ENCODE peak calls at places on chromosome 17, in ten cellular contexts. One of them, this sample, is unnamed.
A peak's percentile ranks its signal among the peaks of the same experiment; 100 is the strongest.

GRCh38 chr17:622356-622755 is 92.3 kb downstream of the VPS53 start:
- DNase-seq in activated naive CD8-positive, alpha-beta T cell treated with anti-CD3 and anti-CD28 coated beads for 36 hours: no peak
- DNase-seq in posterior cingulate gyrus: no peak
- DNase-seq in stimulated activated CD8-positive, alpha-beta memory T cell treated with anti-CD3 and anti-CD28 coated beads, Interleukin-15, amount 100 ng/mL, for 1 hour: no peak
- DNase-seq in GM12865: no peak
- DNase-seq in heart right ventricle: no peak
- DNase-seq in NCI-H446: no peak
- DNase-seq in H54: peak; percentile 66
- DNase-seq in lung: no peak
- DNase-seq in pons: no peak
- DNase-seq in this sample: no peak

GRCh38 chr17:42422412-42422957 is 571 bp downstream of the CAVIN1 start:
- DNase-seq in NCI-H446: no peak
- DNase-seq in GM12865: peak; percentile 45
- DNase-seq in activated naive CD8-positive, alpha-beta T cell treated with anti-CD3 and anti-CD28 coated beads for 36 hours: peak; percentile 49
- DNase-seq in pons: no peak
- DNase-seq in heart right ventricle: peak; percentile 54
- DNase-seq in lung: no peak
- DNase-seq in H54: no peak
- DNase-seq in stimulated activated CD8-positive, alpha-beta memory T cell treated with anti-CD3 and anti-CD28 coated beads, Interleukin-15, amount 100 ng/mL, for 1 hour: no peak
- DNase-seq in posterior cingulate gyrus: no peak
- DNase-seq in this sample: peak; percentile 21

GRCh38 chr17:64066709-64067108 is 46.3 kb upstream of the ICAM2 start:
- DNase-seq in GM12865: no peak
- DNase-seq in heart right ventricle: no peak
- DNase-seq in stimulated activated CD8-positive, alpha-beta memory T cell treated with anti-CD3 and anti-CD28 coated beads, Interleukin-15, amount 100 ng/mL, for 1 hour: no peak
- DNase-seq in NCI-H446: no peak
- DNase-seq in lung: no peak
- DNase-seq in pons: no peak
- DNase-seq in H54: no peak
- DNase-seq in activated naive CD8-positive, alpha-beta T cell treated with anti-CD3 and anti-CD28 coated beads for 36 hours: no peak
- DNase-seq in posterior cingulate gyrus: no peak
- DNase-seq in this sample: no peak

GRCh38 chr17:40111221-40112128 is 10.3 kb upstream of the MSL1 start:
- DNase-seq in stimulated activated CD8-positive, alpha-beta memory T cell treated with anti-CD3 and anti-CD28 coated beads, Interleukin-15, amount 100 ng/mL, for 1 hour: peak; percentile 45
- DNase-seq in pons: peak; percentile 95
- DNase-seq in posterior cingulate gyrus: no peak
- DNase-seq in heart right ventricle: peak; percentile 88
- DNase-seq in NCI-H446: peak; percentile 85
- DNase-seq in lung: peak; percentile 87
- DNase-seq in GM12865: peak; percentile 88
- DNase-seq in H54: peak; percentile 83
- DNase-seq in activated naive CD8-positive, alpha-beta T cell treated with anti-CD3 and anti-CD28 coated beads for 36 hours: peak; percentile 74
- DNase-seq in this sample: peak; percentile 94

GRCh38 chr17:42078396-42079042 is 19.8 kb downstream of the ZNF385C start:
- DNase-seq in stimulated activated CD8-positive, alpha-beta memory T cell treated with anti-CD3 and anti-CD28 coated beads, Interleukin-15, amount 100 ng/mL, for 1 hour: no peak
- DNase-seq in H54: no peak
- DNase-seq in GM12865: no peak
- DNase-seq in posterior cingulate gyrus: no peak
- DNase-seq in lung: no peak
- DNase-seq in pons: no peak
- DNase-seq in heart right ventricle: no peak
- DNase-seq in activated naive CD8-positive, alpha-beta T cell treated with anti-CD3 and anti-CD28 coated beads for 36 hours: no peak
- DNase-seq in NCI-H446: no peak
- DNase-seq in this sample: peak; percentile 38

GRCh38 chr17:38579934-38580333 is 25.8 kb downstream of the SRCIN1 start:
- DNase-seq in posterior cingulate gyrus: no peak
- DNase-seq in GM12865: no peak
- DNase-seq in NCI-H446: peak; percentile 97
- DNase-seq in heart right ventricle: no peak
- DNase-seq in H54: peak; percentile 87
- DNase-seq in stimulated activated CD8-positive, alpha-beta memory T cell treated with anti-CD3 and anti-CD28 coated beads, Interleukin-15, amount 100 ng/mL, for 1 hour: no peak
- DNase-seq in activated naive CD8-positive, alpha-beta T cell treated with anti-CD3 and anti-CD28 coated beads for 36 hours: peak; percentile 48
- DNase-seq in lung: no peak
- DNase-seq in pons: peak; percentile 70
- DNase-seq in this sample: peak; percentile 62

GRCh38 chr17:17613708-17614114 is 22.2 kb upstream of the PEMT start:
- DNase-seq in pons: peak; percentile 54
- DNase-seq in NCI-H446: peak; percentile 67
- DNase-seq in H54: peak; percentile 87
- DNase-seq in GM12865: peak; percentile 76
- DNase-seq in lung: peak; percentile 74
- DNase-seq in activated naive CD8-positive, alpha-beta T cell treated with anti-CD3 and anti-CD28 coated beads for 36 hours: peak; percentile 52
- DNase-seq in posterior cingulate gyrus: no peak
- DNase-seq in stimulated activated CD8-positive, alpha-beta memory T cell treated with anti-CD3 and anti-CD28 coated beads, Interleukin-15, amount 100 ng/mL, for 1 hour: no peak
- DNase-seq in heart right ventricle: no peak
- DNase-seq in this sample: peak; percentile 80

GRCh38 chr17:2369551-2370210 is 31.2 kb downstream of the MNT start:
- DNase-seq in stimulated activated CD8-positive, alpha-beta memory T cell treated with anti-CD3 and anti-CD28 coated beads, Interleukin-15, amount 100 ng/mL, for 1 hour: no peak
- DNase-seq in GM12865: no peak
- DNase-seq in activated naive CD8-positive, alpha-beta T cell treated with anti-CD3 and anti-CD28 coated beads for 36 hours: no peak
- DNase-seq in pons: no peak
- DNase-seq in posterior cingulate gyrus: no peak
- DNase-seq in heart right ventricle: no peak
- DNase-seq in lung: no peak
- DNase-seq in H54: no peak
- DNase-seq in NCI-H446: no peak
- DNase-seq in this sample: no peak

GRCh38 chr17:56808503-56808902 is 25.2 kb downstream of the C17orf67 start:
- DNase-seq in lung: no peak
- DNase-seq in H54: no peak
- DNase-seq in posterior cingulate gyrus: no peak
- DNase-seq in heart right ventricle: no peak
- DNase-seq in activated naive CD8-positive, alpha-beta T cell treated with anti-CD3 and anti-CD28 coated beads for 36 hours: no peak
- DNase-seq in pons: peak; percentile 15
- DNase-seq in GM12865: no peak
- DNase-seq in NCI-H446: peak; percentile 68
- DNase-seq in stimulated activated CD8-positive, alpha-beta memory T cell treated with anti-CD3 and anti-CD28 coated beads, Interleukin-15, amount 100 ng/mL, for 1 hour: no peak
- DNase-seq in this sample: no peak

GRCh38 chr17:74739227-74739831 is 2.3 kb downstream of the RAB37 start:
- DNase-seq in posterior cingulate gyrus: no peak
- DNase-seq in NCI-H446: no peak
- DNase-seq in H54: no peak
- DNase-seq in lung: no peak
- DNase-seq in stimulated activated CD8-positive, alpha-beta memory T cell treated with anti-CD3 and anti-CD28 coated beads, Interleukin-15, amount 100 ng/mL, for 1 hour: no peak
- DNase-seq in GM12865: no peak
- DNase-seq in heart right ventricle: no peak
- DNase-seq in activated naive CD8-positive, alpha-beta T cell treated with anti-CD3 and anti-CD28 coated beads for 36 hours: no peak
- DNase-seq in pons: no peak
- DNase-seq in this sample: peak; percentile 64

GRCh38 chr17:75525806-75526554 is 483 bp downstream of the LLGL2 start:
- DNase-seq in GM12865: no peak
- DNase-seq in pons: no peak
- DNase-seq in heart right ventricle: no peak
- DNase-seq in activated naive CD8-positive, alpha-beta T cell treated with anti-CD3 and anti-CD28 coated beads for 36 hours: no peak
- DNase-seq in stimulated activated CD8-positive, alpha-beta memory T cell treated with anti-CD3 and anti-CD28 coated beads, Interleukin-15, amount 100 ng/mL, for 1 hour: no peak
- DNase-seq in H54: no peak
- DNase-seq in posterior cingulate gyrus: no peak
- DNase-seq in NCI-H446: no peak
- DNase-seq in lung: peak; percentile 48
- DNase-seq in this sample: no peak

GRCh38 chr17:43952351-43952723 is 1.4 kb downstream of the PYY start:
- DNase-seq in GM12865: no peak
- DNase-seq in stimulated activated CD8-positive, alpha-beta memory T cell treated with anti-CD3 and anti-CD28 coated beads, Interleukin-15, amount 100 ng/mL, for 1 hour: no peak
- DNase-seq in pons: no peak
- DNase-seq in H54: no peak
- DNase-seq in NCI-H446: no peak
- DNase-seq in lung: no peak
- DNase-seq in heart right ventricle: no peak
- DNase-seq in posterior cingulate gyrus: no peak
- DNase-seq in activated naive CD8-positive, alpha-beta T cell treated with anti-CD3 and anti-CD28 coated beads for 36 hours: no peak
- DNase-seq in this sample: no peak

GRCh38 chr17:17035490-17035889 is 6.8 kb upstream of the MPRIP start:
- DNase-seq in GM12865: no peak
- DNase-seq in stimulated activated CD8-positive, alpha-beta memory T cell treated with anti-CD3 and anti-CD28 coated beads, Interleukin-15, amount 100 ng/mL, for 1 hour: no peak
- DNase-seq in H54: no peak
- DNase-seq in pons: no peak
- DNase-seq in NCI-H446: no peak
- DNase-seq in lung: no peak
- DNase-seq in heart right ventricle: no peak
- DNase-seq in posterior cingulate gyrus: no peak
- DNase-seq in activated naive CD8-positive, alpha-beta T cell treated with anti-CD3 and anti-CD28 coated beads for 36 hours: no peak
- DNase-seq in this sample: peak; percentile 47

GRCh38 chr17:66373944-66374817 is 71.8 kb downstream of the PRKCA start:
- DNase-seq in GM12865: no peak
- DNase-seq in H54: no peak
- DNase-seq in activated naive CD8-positive, alpha-beta T cell treated with anti-CD3 and anti-CD28 coated beads for 36 hours: peak; percentile 26
- DNase-seq in NCI-H446: no peak
- DNase-seq in heart right ventricle: peak; percentile 41
- DNase-seq in stimulated activated CD8-positive, alpha-beta memory T cell treated with anti-CD3 and anti-CD28 coated beads, Interleukin-15, amount 100 ng/mL, for 1 hour: peak; percentile 54
- DNase-seq in lung: peak; percentile 36
- DNase-seq in posterior cingulate gyrus: peak; percentile 38
- DNase-seq in pons: peak; percentile 81
- DNase-seq in this sample: peak; percentile 84

This sample was measured in NB4.